ENCODE peak calls at places on chromosomes 12 and 14, in seven cellular contexts. V is iPS-NIHi11, B is K562, Q is Peyer's patch, M is BJ, J is progenitor cell of endocrine pancreas, O is T47D. K is an unnamed sample.
A peak's percentile ranks its signal among the peaks of the same experiment; 100 is the strongest.

GRCh38 chr14:105322791-105323556 is 8.4 kb downstream of the PACS2 start:
- DNase-seq in O (no peak), Q (no peak), J (no peak), B (peak; percentile 41), M (no peak), V (no peak), K (no peak)

GRCh38 chr14:64612021-64612380 is 62.2 kb downstream of the PPP1R36 start:
- DNase-seq in V (no peak), B (no peak), Q (no peak), J (no peak), M (peak; percentile 51), O (no peak), K (no peak)

GRCh38 chr12:6696690-6697583 is 3.7 kb downstream of the PIANP start:
- DNase-seq in Q (peak; percentile 58), O (no peak), J (no peak), V (no peak), M (no peak), B (no peak), K (no peak)

GRCh38 chr12:28611501-28611900 is 421.2 kb downstream of the CCDC91 start:
- DNase-seq in M (no peak), B (no peak), O (no peak), V (no peak), Q (no peak), J (no peak), K (no peak)

GRCh38 chr12:8989425-8989824 is at the start of gene KLRG1:
- DNase-seq in O (no peak), V (no peak), M (no peak), B (no peak), J (no peak), Q (no peak), K (no peak)

GRCh38 chr12:40382217-40382616 is 157.4 kb downstream of the LRRK2 start:
- DNase-seq in Q (no peak), M (no peak), B (no peak), J (no peak), O (no peak), V (no peak), K (no peak)

GRCh38 chr14:96574633-96575191 is 72.5 kb downstream of the PAPOLA start:
- DNase-seq in V (no peak), Q (no peak), J (no peak), M (peak; percentile 41), B (no peak), O (no peak), K (no peak)

GRCh38 chr12:104596128-104596799 is 139.5 kb downstream of the CHST11 start:
- DNase-seq in V (no peak), O (no peak), J (no peak), M (peak; percentile 84), Q (no peak), B (no peak), K (no peak)

GRCh38 chr14:104424406-104425072 is 155.0 kb upstream of the C14orf180 start:
- DNase-seq in O (no peak), M (no peak), B (no peak), V (no peak), J (no peak), Q (no peak), K (no peak)

GRCh38 chr14:77799863-77800730 is at the start of gene ADCK1:
- DNase-seq in M (peak; percentile 19), V (peak; percentile 88), B (peak; percentile 79), Q (peak; percentile 94), J (peak; percentile 63), O (peak; percentile 89), K (peak; percentile 87)

GRCh38 chr12:57491393-57492280 is 3.8 kb downstream of the MARS1 start:
- DNase-seq in M (no peak), O (no peak), B (no peak), Q (no peak), J (no peak), V (no peak), K (no peak)

GRCh38 chr12:5213990-5214389 is 170.3 kb downstream of the KCNA5 start:
- DNase-seq in B (no peak), V (no peak), M (no peak), Q (no peak), O (no peak), J (no peak), K (no peak)

GRCh38 chr12:102879144-102879763 is 37.8 kb downstream of the PAH start:
- DNase-seq in J (no peak), O (no peak), V (peak; percentile 61), Q (no peak), B (peak; percentile 17), M (peak; percentile 63), K (peak; percentile 52)